ENCODE peak calls at places on chromosomes 5 and 9, in four cellular contexts. L is heart left ventricle, C is neural progenitor cell, V is kidney. I is an unnamed sample.

GRCh38 chr9:35669331-35670145 is 4.2 kb upstream of the CA9 start:
- DNase-seq in V (peak; percentile 8), L (no peak), C (no peak), I (no peak)

GRCh38 chr5:156534906-156535305 is 207.9 kb downstream of the SGCD start:
- DNase-seq in C (no peak), V (no peak), L (no peak), I (no peak)

GRCh38 chr9:116209406-116210116 is 56.0 kb downstream of the PAPPA start:
- DNase-seq in L (no peak), V (no peak), C (no peak), I (no peak)

GRCh38 chr5:143205386-143205785 is 198.1 kb downstream of the NR3C1 start:
- DNase-seq in L (no peak), C (no peak), V (no peak), I (peak; percentile 68)

GRCh38 chr9:95067888-95068287 is 249.6 kb downstream of the FANCC start:
- DNase-seq in V (no peak), L (no peak), C (no peak), I (no peak)

GRCh38 chr5:151082274-151082902 is 1.6 kb upstream of the TNIP1 start:
- DNase-seq in L (no peak), C (peak; percentile 65), V (no peak), I (no peak)

GRCh38 chr5:84306617-84307016 is 78.1 kb downstream of the EDIL3 start:
- DNase-seq in C (no peak), V (no peak), L (no peak), I (no peak)

GRCh38 chr9:132043708-132044107 is 36.0 kb downstream of the MED27 start:
- DNase-seq in C (no peak), V (no peak), L (no peak), I (no peak)

GRCh38 chr9:132973713-132974112 is 4.8 kb upstream of the GFI1B start:
- DNase-seq in V (no peak), C (no peak), L (no peak), I (no peak)

GRCh38 chr9:2017459-2018161 is 2.5 kb downstream of the SMARCA2 start:
- DNase-seq in V (peak; percentile 95), C (peak; percentile 65), L (peak; percentile 80), I (peak; percentile 37)

GRCh38 chr5:178223828-178224335 is 8.7 kb downstream of the PHYKPL start:
- DNase-seq in L (no peak), V (peak; percentile 61), C (peak; percentile 64), I (no peak)

GRCh38 chr5:178196986-178197385 is 7.3 kb upstream of the HNRNPAB start:
- DNase-seq in V (no peak), L (no peak), C (no peak), I (no peak)

GRCh38 chr5:119367502-119368237 is 11.9 kb downstream of the TNFAIP8 start:
- DNase-seq in L (no peak), V (no peak), C (no peak), I (no peak)

GRCh38 chr5:139806726-139807646 is 11.4 kb downstream of the PSD2 start:
- DNase-seq in V (peak; percentile 22), C (no peak), L (no peak), I (no peak)

GRCh38 chr9:99465231-99465891 is 243.3 kb downstream of the SEC61B start:
- DNase-seq in V (no peak), L (no peak), C (peak; percentile 67), I (no peak)

GRCh38 chr9:134551176-134551575 is 90.4 kb upstream of the COL5A1 start:
- DNase-seq in C (no peak), L (no peak), V (peak; percentile 60), I (no peak)

GRCh38 chr5:39863926-39864572 is 439.3 kb upstream of the DAB2 start:
- DNase-seq in L (no peak), V (no peak), C (no peak), I (no peak)

GRCh38 chr5:6773342-6774035 is 60.3 kb downstream of the TENT4A start:
- DNase-seq in L (no peak), C (no peak), V (no peak), I (no peak)

GRCh38 chr5:142206801-142207200 is 98.2 kb downstream of the NDFIP1 start:
- DNase-seq in C (no peak), V (no peak), L (no peak), I (no peak)

GRCh38 chr5:168916852-168917251 is 337.7 kb upstream of the PANK3 start:
- DNase-seq in C (no peak), L (no peak), V (no peak), I (no peak)

GRCh38 chr5:75933489-75933888 is 149.7 kb upstream of the SV2C start:
- DNase-seq in C (no peak), L (no peak), V (no peak), I (no peak)

GRCh38 chr9:125137200-125137599 is 6.1 kb downstream of the SCAI start:
- DNase-seq in V (no peak), L (no peak), C (no peak), I (peak; percentile 84)

GRCh38 chr5:5886812-5887486 is 464.5 kb downstream of the ICE1 start:
- DNase-seq in V (no peak), C (peak; percentile 62), L (no peak), I (no peak)

GRCh38 chr5:15142458-15142857 is 270.9 kb upstream of the ANKH start:
- DNase-seq in V (no peak), C (no peak), L (no peak), I (no peak)

GRCh38 chr9:34974664-34975063 is 14.9 kb upstream of the DNAJB5 start:
- DNase-seq in L (no peak), C (no peak), V (no peak), I (no peak)

GRCh38 chr5:138905541-138905940 is 30.4 kb upstream of the LRRTM2 start:
- DNase-seq in V (no peak), L (no peak), C (no peak), I (peak; percentile 41)

GRCh38 chr9:133492061-133493021 is 13.4 kb upstream of the SLC2A6 start:
- DNase-seq in L (no peak), V (peak; percentile 74), C (no peak), I (no peak)

GRCh38 chr9:86187121-86187520 is 72.3 kb downstream of the C9orf153 start:
- DNase-seq in V (no peak), C (peak; percentile 13), L (no peak), I (no peak)

GRCh38 chr5:72441094-72441723 is 66.0 kb downstream of the ZNF366 start:
- DNase-seq in V (no peak), L (no peak), C (no peak), I (no peak)

GRCh38 chr9:87674565-87675299 is 51.2 kb upstream of the CTSL start:
- DNase-seq in L (no peak), C (no peak), V (no peak), I (no peak)

GRCh38 chr5:106311230-106311629 is 1359.5 kb downstream of the EFNA5 start:
- DNase-seq in C (no peak), V (no peak), L (no peak), I (no peak)

GRCh38 chr5:124675921-124676846 is 70.3 kb downstream of the ZNF608 start:
- DNase-seq in L (no peak), V (no peak), C (no peak), I (no peak)

GRCh38 chr5:123089971-123090640 is 1.1 kb downstream of the PRDM6 start:
- DNase-seq in L (no peak), V (no peak), C (peak; percentile 79), I (no peak)
- H3K9me3 ChIP-seq in L (no peaks in the 10 kb centered on the region), V (no peaks in the 10 kb centered on the region), C (no peaks in the 10 kb centered on the region), I (peaks cover 15% of the 10 kb centered on the region)

GRCh38 chr5:149572170-149572569 is 9.1 kb upstream of the ARHGEF37 start:
- DNase-seq in C (no peak), L (no peak), V (no peak), I (no peak)
- H3K27ac ChIP-seq in C (no peak overlapping the region), L (no peak overlapping the region), V (no peak overlapping the region), I (no peak overlapping the region)

DNA sequence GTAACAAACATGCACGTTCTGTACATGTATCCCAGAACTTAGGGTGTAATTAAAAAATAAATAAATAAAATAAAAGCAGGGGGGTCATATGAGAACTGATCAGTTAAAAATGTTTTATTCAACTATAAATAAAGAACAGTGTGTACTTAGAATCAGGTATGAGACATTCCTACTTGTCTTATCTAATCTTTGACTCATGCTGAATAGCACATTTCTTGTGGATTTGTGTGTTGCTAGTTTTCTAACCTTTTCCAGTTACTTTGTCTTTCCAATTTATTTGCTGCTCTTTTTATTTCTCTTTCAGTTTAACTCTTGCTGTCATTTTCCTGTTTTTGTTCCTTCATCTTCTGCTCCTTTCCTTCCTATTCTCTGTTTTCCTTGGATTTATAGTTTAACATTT is 1917.1 kb upstream of the CDH6 start:
- DNase-seq in L (no peak), V (no peak), C (no peak), I (no peak)
- H3K9me3 ChIP-seq in L (no peaks in the 10 kb centered on the region), V (no peaks in the 10 kb centered on the region), C (no peaks in the 10 kb centered on the region), I (no peaks in the 10 kb centered on the region)

GRCh38 chr5:102762828-102763227 is 7.7 kb downstream of the PAM start:
- DNase-seq in C (no peak), V (no peak), L (no peak), I (no peak)
- H3K27ac ChIP-seq in C (no peak overlapping the region), V (no peak overlapping the region), L (peak overlapping the region; percentile 39), I (no peak overlapping the region)

GRCh38 chr5:146624179-146624578 is 108.2 kb upstream of the GPR151 start:
- DNase-seq in C (peak; percentile 29), V (no peak), L (no peak), I (no peak)

GRCh38 chr5:146633273-146633672 is 117.3 kb upstream of the GPR151 start:
- DNase-seq in C (no peak), V (no peak), L (no peak), I (no peak)

GRCh38 chr5:146632620-146633019 is 116.6 kb upstream of the GPR151 start:
- DNase-seq in V (no peak), C (no peak), L (no peak), I (no peak)

GRCh38 chr5:146630467-146630866 is 114.5 kb upstream of the GPR151 start:
- DNase-seq in L (no peak), V (no peak), C (no peak), I (no peak)

GRCh38 chr5:146628950-146629349 is 113.0 kb upstream of the GPR151 start:
- DNase-seq in C (no peak), V (no peak), L (no peak), I (no peak)
- H3K9me3 ChIP-seq in C (no peaks in the 10 kb centered on the region), V (no peaks in the 10 kb centered on the region), L (peaks cover 6% of the 10 kb centered on the region), I (no peaks in the 10 kb centered on the region)

I was measured in AG04450.